ENCODE peak calls at places on chromosomes 16 and 17, in five cellular contexts. R, P, K, X and W are unnamed samples.

GRCh38 chr16:69861276-69862030 is 89.7 kb upstream of the CLEC18A start:
- DNase-seq in P (peak; percentile 83), X (no peak), R (no peak), K (no peak), W (no peak)

GRCh38 chr17:57740225-57740528 is 4.9 kb downstream of the CCDC182 start:
- DNase-seq in P (no peak), K (no peak), R (no peak), X (no peak), W (no peak)

GRCh38 chr16:2048116-2048543 is 345 bp downstream of the TSC2 start:
- DNase-seq in R (no peak), X (no peak), P (peak; percentile 44), K (no peak), W (no peak)

GRCh38 chr16:73228649-73229048 is 180.7 kb upstream of the ZFHX3 start:
- DNase-seq in K (no peak), X (no peak), P (no peak), R (no peak), W (no peak)

GRCh38 chr17:50239913-50240312 is 34.4 kb upstream of the TMEM92 start:
- DNase-seq in P (no peak), K (no peak), X (no peak), R (no peak), W (no peak)

GRCh38 chr16:54173489-54173888 is 113.1 kb downstream of the IRX3 start:
- DNase-seq in P (no peak), R (no peak), K (no peak), X (no peak), W (no peak)

GRCh38 chr17:49512296-49513043 is 17.4 kb downstream of the NGFR start:
- DNase-seq in X (no peak), K (no peak), R (peak; percentile 89), P (no peak), W (no peak)

GRCh38 chr16:59368586-59368985 is 634.5 kb upstream of the GOT2 start:
- DNase-seq in X (no peak), K (no peak), P (no peak), R (no peak), W (no peak)

GRCh38 chr17:8159459-8160223 is 3.1 kb downstream of the VAMP2 start:
- DNase-seq in X (no peak), P (no peak), K (no peak), R (no peak), W (no peak)

GRCh38 chr17:74437702-74438101 is 5.8 kb downstream of the GPRC5C start:
- DNase-seq in X (no peak), K (no peak), R (no peak), P (no peak), W (no peak)

GRCh38 chr17:50594040-50594618 is 33.6 kb downstream of the CACNA1G start:
- DNase-seq in K (no peak), X (no peak), R (no peak), P (no peak), W (no peak)

GRCh38 chr17:81396722-81397313 is 1.6 kb downstream of the BAHCC1 start:
- DNase-seq in R (peak; percentile 87), P (no peak), K (no peak), X (peak; percentile 39), W (peak; percentile 55)

GRCh38 chr17:35892091-35892637 is 12.0 kb upstream of the CCL5 start:
- DNase-seq in K (no peak), P (no peak), R (no peak), X (no peak), W (no peak)

GRCh38 chr16:89741342-89742014 is 20.1 kb downstream of the ZNF276 start:
- DNase-seq in X (no peak), K (no peak), R (no peak), P (no peak), W (no peak)

GRCh38 chr17:38455288-38455915 is 27.1 kb downstream of the ARHGAP23 start:
- DNase-seq in R (peak; percentile 71), P (no peak), K (no peak), X (no peak), W (peak; percentile 32)

GRCh38 chr16:2829501-2830354 is at the start of gene ZG16B:
- DNase-seq in X (no peak), P (no peak), K (no peak), R (no peak), W (no peak)

GRCh38 chr16:66898207-66898606 is 17.9 kb downstream of the PDP2 start:
- DNase-seq in X (no peak), R (no peak), K (no peak), P (peak; percentile 84), W (no peak)

GRCh38 chr16:29231231-29231630 is 175.3 kb downstream of the NPIPB11 start:
- DNase-seq in R (no peak), X (no peak), P (no peak), K (no peak), W (no peak)

GRCh38 chr16:24853830-24854229 is 8.1 kb downstream of the SLC5A11 start:
- DNase-seq in P (peak; percentile 60), K (no peak), X (no peak), R (no peak), W (peak; percentile 28)

GRCh38 chr17:17080181-17080631 is 37.9 kb downstream of the MPRIP start:
- DNase-seq in R (no peak), K (no peak), P (peak; percentile 57), X (no peak), W (no peak)

GRCh38 chr17:17472333-17472920 is 4.4 kb upstream of the MED9 start:
- DNase-seq in K (no peak), P (no peak), X (no peak), R (no peak), W (no peak)

GRCh38 chr16:19212059-19212458 is 44.0 kb downstream of the SYT17 start:
- DNase-seq in K (no peak), P (no peak), X (no peak), R (no peak), W (no peak)

GRCh38 chr17:72977768-72978417 is 114.6 kb downstream of the SLC39A11 start:
- DNase-seq in X (no peak), R (no peak), K (no peak), P (no peak), W (no peak)

GRCh38 chr16:10760863-10761262 is 17.2 kb downstream of the NUBP1 start:
- DNase-seq in X (no peak), K (no peak), R (no peak), P (no peak), W (no peak)

GRCh38 chr16:10013364-10013763 is 168.9 kb downstream of the GRIN2A start:
- DNase-seq in R (no peak), X (no peak), P (no peak), K (no peak), W (no peak)

GRCh38 chr17:16449121-16449570 is 33.8 kb downstream of the TRPV2 start:
- DNase-seq in X (no peak), P (no peak), K (no peak), R (no peak), W (no peak)

GRCh38 chr16:11499295-11500089 is 87.2 kb downstream of the LITAF start:
- DNase-seq in K (no peak), X (no peak), P (no peak), R (no peak), W (no peak)

GRCh38 chr17:49016775-49017463 is 19.7 kb downstream of the IGF2BP1 start:
- DNase-seq in P (peak; percentile 66), R (peak; percentile 29), K (no peak), X (no peak), W (peak; percentile 30)

GRCh38 chr17:76772842-76773521 is 35.1 kb downstream of the MFSD11 start:
- DNase-seq in R (no peak), K (no peak), P (no peak), X (peak; percentile 34), W (no peak)

GRCh38 chr17:73356561-73357170 is 44.9 kb upstream of the CDC42EP4 start:
- DNase-seq in X (no peak), P (no peak), K (no peak), R (no peak), W (no peak)

GRCh38 chr16:89376812-89377445 is 113.4 kb downstream of the ANKRD11 start:
- DNase-seq in R (no peak), K (no peak), P (no peak), X (no peak), W (no peak)

GRCh38 chr16:10736926-10737625 is 6.6 kb upstream of the NUBP1 start:
- DNase-seq in K (no peak), X (peak; percentile 59), R (peak; percentile 60), P (peak; percentile 78), W (peak; percentile 62)

GRCh38 chr16:81473969-81474959 is 29.7 kb downstream of the CMIP start:
- DNase-seq in K (no peak), R (no peak), X (no peak), P (no peak), W (no peak)

GRCh38 chr16:10787304-10787703 is 31.3 kb downstream of the TVP23A start:
- DNase-seq in K (no peak), P (no peak), R (no peak), X (peak; percentile 2), W (no peak)

GRCh38 chr16:48421741-48422140 is 36.5 kb upstream of the SIAH1 start:
- DNase-seq in P (no peak), R (no peak), K (no peak), X (no peak), W (no peak)

GRCh38 chr16:89895482-89896250 is 22.3 kb downstream of the TCF25 start:
- DNase-seq in X (no peak), P (no peak), R (no peak), K (no peak), W (no peak)

GRCh38 chr17:15349119-15349518 is 7.7 kb upstream of the TEKT3 start:
- DNase-seq in P (no peak), K (no peak), X (no peak), R (no peak), W (no peak)

GRCh38 chr16:68658974-68659360 is 13.9 kb downstream of the CDH3 start:
- DNase-seq in K (no peak), R (no peak), X (no peak), P (no peak), W (no peak)

GRCh38 chr17:5705081-5705875 is 121.0 kb upstream of the NLRP1 start:
- DNase-seq in P (no peak), K (no peak), X (no peak), R (peak; percentile 80), W (no peak)